ENCODE peak calls at places on chromosomes 1 and 21, in six cellular contexts. One of them, this sample, is unnamed.

GRCh38 chr1:244165701-244166100 is 114.6 kb downstream of the ZBTB18 start:
- DNase-seq in cardiac muscle cell: no peak
- DNase-seq in heart left ventricle: no peak
- DNase-seq in lower leg skin: no peak
- DNase-seq in right lobe of liver: no peak
- DNase-seq in activated CD8-positive, alpha-beta T cell treated with anti-CD3 and anti-CD28 coated beads for 36 hours: no peak
- DNase-seq in this sample: no peak

GRCh38 chr1:236888126-236888525 is 93.0 kb downstream of the MTR start:
- DNase-seq in cardiac muscle cell: no peak
- DNase-seq in heart left ventricle: no peak
- DNase-seq in lower leg skin: no peak
- DNase-seq in right lobe of liver: no peak
- DNase-seq in activated CD8-positive, alpha-beta T cell treated with anti-CD3 and anti-CD28 coated beads for 36 hours: no peak
- DNase-seq in this sample: no peak

GRCh38 chr1:41431490-41432350 is 52.8 kb downstream of the EDN2 start:
- DNase-seq in cardiac muscle cell: peak
- DNase-seq in heart left ventricle: no peak
- DNase-seq in lower leg skin: peak
- DNase-seq in right lobe of liver: no peak
- DNase-seq in activated CD8-positive, alpha-beta T cell treated with anti-CD3 and anti-CD28 coated beads for 36 hours: no peak
- DNase-seq in this sample: no peak

GRCh38 chr1:43625063-43625780 is 24.7 kb upstream of the KDM4A start:
- DNase-seq in cardiac muscle cell: no peak
- DNase-seq in heart left ventricle: no peak
- DNase-seq in lower leg skin: no peak
- DNase-seq in right lobe of liver: no peak
- DNase-seq in activated CD8-positive, alpha-beta T cell treated with anti-CD3 and anti-CD28 coated beads for 36 hours: no peak
- DNase-seq in this sample: no peak

GRCh38 chr1:187338762-187339412 is 510.1 kb downstream of the PLA2G4A start:
- DNase-seq in cardiac muscle cell: no peak
- DNase-seq in heart left ventricle: no peak
- DNase-seq in lower leg skin: no peak
- DNase-seq in right lobe of liver: no peak
- DNase-seq in activated CD8-positive, alpha-beta T cell treated with anti-CD3 and anti-CD28 coated beads for 36 hours: no peak
- DNase-seq in this sample: no peak

GRCh38 chr1:1236176-1236763 is 4.2 kb downstream of the B3GALT6 start:
- DNase-seq in cardiac muscle cell: no peak
- DNase-seq in heart left ventricle: no peak
- DNase-seq in lower leg skin: no peak
- DNase-seq in right lobe of liver: no peak
- DNase-seq in activated CD8-positive, alpha-beta T cell treated with anti-CD3 and anti-CD28 coated beads for 36 hours: no peak
- DNase-seq in this sample: no peak

GRCh38 chr1:10459185-10459584 is 9.4 kb downstream of the CORT start:
- DNase-seq in cardiac muscle cell: peak
- DNase-seq in heart left ventricle: no peak
- DNase-seq in lower leg skin: no peak
- DNase-seq in right lobe of liver: no peak
- DNase-seq in activated CD8-positive, alpha-beta T cell treated with anti-CD3 and anti-CD28 coated beads for 36 hours: no peak
- DNase-seq in this sample: peak

GRCh38 chr21:38853421-38853919 is 47.7 kb downstream of the ETS2 start:
- DNase-seq in cardiac muscle cell: peak
- DNase-seq in heart left ventricle: no peak
- DNase-seq in lower leg skin: no peak
- DNase-seq in right lobe of liver: peak
- DNase-seq in activated CD8-positive, alpha-beta T cell treated with anti-CD3 and anti-CD28 coated beads for 36 hours: no peak
- DNase-seq in this sample: peak

GRCh38 chr1:65985393-65986066 is 192.8 kb downstream of the PDE4B start:
- DNase-seq in cardiac muscle cell: no peak
- DNase-seq in heart left ventricle: no peak
- DNase-seq in lower leg skin: no peak
- DNase-seq in right lobe of liver: no peak
- DNase-seq in activated CD8-positive, alpha-beta T cell treated with anti-CD3 and anti-CD28 coated beads for 36 hours: no peak
- DNase-seq in this sample: no peak

GRCh38 chr1:107499139-107499744 is 358.4 kb downstream of the NTNG1 start:
- DNase-seq in cardiac muscle cell: no peak
- DNase-seq in heart left ventricle: no peak
- DNase-seq in lower leg skin: no peak
- DNase-seq in right lobe of liver: no peak
- DNase-seq in activated CD8-positive, alpha-beta T cell treated with anti-CD3 and anti-CD28 coated beads for 36 hours: no peak
- DNase-seq in this sample: no peak

GRCh38 chr1:154423303-154423987 is 18.3 kb downstream of the IL6R start:
- DNase-seq in cardiac muscle cell: peak
- DNase-seq in heart left ventricle: no peak
- DNase-seq in lower leg skin: no peak
- DNase-seq in right lobe of liver: peak
- DNase-seq in activated CD8-positive, alpha-beta T cell treated with anti-CD3 and anti-CD28 coated beads for 36 hours: peak
- DNase-seq in this sample: peak

GRCh38 chr1:204461331-204462228 is 33.0 kb downstream of the PIK3C2B start:
- DNase-seq in cardiac muscle cell: peak
- DNase-seq in heart left ventricle: no peak
- DNase-seq in lower leg skin: no peak
- DNase-seq in right lobe of liver: no peak
- DNase-seq in activated CD8-positive, alpha-beta T cell treated with anti-CD3 and anti-CD28 coated beads for 36 hours: peak
- DNase-seq in this sample: no peak

GRCh38 chr21:23686737-23687136 is 1920.5 kb downstream of the MRPL39 start:
- DNase-seq in cardiac muscle cell: no peak
- DNase-seq in heart left ventricle: no peak
- DNase-seq in lower leg skin: no peak
- DNase-seq in right lobe of liver: no peak
- DNase-seq in activated CD8-positive, alpha-beta T cell treated with anti-CD3 and anti-CD28 coated beads for 36 hours: no peak
- DNase-seq in this sample: no peak

GRCh38 chr1:104073463-104073902 is 323.8 kb downstream of the AMY1C start:
- DNase-seq in cardiac muscle cell: peak
- DNase-seq in heart left ventricle: no peak
- DNase-seq in lower leg skin: no peak
- DNase-seq in right lobe of liver: peak
- DNase-seq in activated CD8-positive, alpha-beta T cell treated with anti-CD3 and anti-CD28 coated beads for 36 hours: no peak
- DNase-seq in this sample: no peak

GRCh38 chr1:112040891-112041740 is 51.6 kb upstream of the KCND3 start:
- DNase-seq in cardiac muscle cell: no peak
- DNase-seq in heart left ventricle: no peak
- DNase-seq in lower leg skin: no peak
- DNase-seq in right lobe of liver: no peak
- DNase-seq in activated CD8-positive, alpha-beta T cell treated with anti-CD3 and anti-CD28 coated beads for 36 hours: no peak
- DNase-seq in this sample: no peak

GRCh38 chr1:159775716-159776115 is 5.0 kb upstream of the DUSP23 start:
- DNase-seq in cardiac muscle cell: peak
- DNase-seq in heart left ventricle: no peak
- DNase-seq in lower leg skin: no peak
- DNase-seq in right lobe of liver: no peak
- DNase-seq in activated CD8-positive, alpha-beta T cell treated with anti-CD3 and anti-CD28 coated beads for 36 hours: no peak
- DNase-seq in this sample: no peak

GRCh38 chr1:114032271-114033218 is 53.3 kb downstream of the OLFML3 start:
- DNase-seq in cardiac muscle cell: peak
- DNase-seq in heart left ventricle: no peak
- DNase-seq in lower leg skin: no peak
- DNase-seq in right lobe of liver: no peak
- DNase-seq in activated CD8-positive, alpha-beta T cell treated with anti-CD3 and anti-CD28 coated beads for 36 hours: no peak
- DNase-seq in this sample: peak

GRCh38 chr1:240499012-240499411 is 112.9 kb downstream of the GREM2 start:
- DNase-seq in cardiac muscle cell: peak
- DNase-seq in heart left ventricle: no peak
- DNase-seq in lower leg skin: no peak
- DNase-seq in right lobe of liver: no peak
- DNase-seq in activated CD8-positive, alpha-beta T cell treated with anti-CD3 and anti-CD28 coated beads for 36 hours: no peak
- DNase-seq in this sample: peak

GRCh38 chr1:50419192-50419906 is 3.9 kb downstream of the DMRTA2 start:
- DNase-seq in cardiac muscle cell: no peak
- DNase-seq in heart left ventricle: peak
- DNase-seq in lower leg skin: no peak
- DNase-seq in right lobe of liver: no peak
- DNase-seq in activated CD8-positive, alpha-beta T cell treated with anti-CD3 and anti-CD28 coated beads for 36 hours: no peak
- DNase-seq in this sample: no peak

GRCh38 chr1:119549719-119550141 is 42.7 kb downstream of the HSD3B1 start:
- DNase-seq in cardiac muscle cell: peak
- DNase-seq in heart left ventricle: peak
- DNase-seq in lower leg skin: no peak
- DNase-seq in right lobe of liver: no peak
- DNase-seq in activated CD8-positive, alpha-beta T cell treated with anti-CD3 and anti-CD28 coated beads for 36 hours: peak
- DNase-seq in this sample: peak

GRCh38 chr1:45200906-45201500 is 5.4 kb downstream of the ZSWIM5 start:
- DNase-seq in cardiac muscle cell: no peak
- DNase-seq in heart left ventricle: no peak
- DNase-seq in lower leg skin: no peak
- DNase-seq in right lobe of liver: no peak
- DNase-seq in activated CD8-positive, alpha-beta T cell treated with anti-CD3 and anti-CD28 coated beads for 36 hours: no peak
- DNase-seq in this sample: no peak

GRCh38 chr1:170805957-170806662 is 129.2 kb upstream of the MROH9 start:
- DNase-seq in cardiac muscle cell: peak
- DNase-seq in heart left ventricle: no peak
- DNase-seq in lower leg skin: no peak
- DNase-seq in right lobe of liver: no peak
- DNase-seq in activated CD8-positive, alpha-beta T cell treated with anti-CD3 and anti-CD28 coated beads for 36 hours: no peak
- DNase-seq in this sample: no peak

GRCh38 chr1:63448741-63449140 is 74.3 kb downstream of the ITGB3BP start:
- DNase-seq in cardiac muscle cell: peak
- DNase-seq in heart left ventricle: no peak
- DNase-seq in lower leg skin: no peak
- DNase-seq in right lobe of liver: no peak
- DNase-seq in activated CD8-positive, alpha-beta T cell treated with anti-CD3 and anti-CD28 coated beads for 36 hours: no peak
- DNase-seq in this sample: peak

GRCh38 chr1:245341738-245342137 is 187.0 kb downstream of the KIF26B start:
- DNase-seq in cardiac muscle cell: no peak
- DNase-seq in heart left ventricle: no peak
- DNase-seq in lower leg skin: no peak
- DNase-seq in right lobe of liver: no peak
- DNase-seq in activated CD8-positive, alpha-beta T cell treated with anti-CD3 and anti-CD28 coated beads for 36 hours: no peak
- DNase-seq in this sample: no peak

GRCh38 chr1:117860906-117861610 is 68.4 kb downstream of the GDAP2 start:
- DNase-seq in cardiac muscle cell: peak
- DNase-seq in heart left ventricle: no peak
- DNase-seq in lower leg skin: no peak
- DNase-seq in right lobe of liver: no peak
- DNase-seq in activated CD8-positive, alpha-beta T cell treated with anti-CD3 and anti-CD28 coated beads for 36 hours: no peak
- DNase-seq in this sample: peak

GRCh38 chr1:180268556-180269044 is 38.5 kb downstream of the LHX4 start:
- DNase-seq in cardiac muscle cell: no peak
- DNase-seq in heart left ventricle: no peak
- DNase-seq in lower leg skin: peak
- DNase-seq in right lobe of liver: no peak
- DNase-seq in activated CD8-positive, alpha-beta T cell treated with anti-CD3 and anti-CD28 coated beads for 36 hours: no peak
- DNase-seq in this sample: no peak

GRCh38 chr1:1788136-1788535 is 9.9 kb upstream of the NADK start:
- DNase-seq in cardiac muscle cell: no peak
- DNase-seq in heart left ventricle: no peak
- DNase-seq in lower leg skin: no peak
- DNase-seq in right lobe of liver: no peak
- DNase-seq in activated CD8-positive, alpha-beta T cell treated with anti-CD3 and anti-CD28 coated beads for 36 hours: no peak
- DNase-seq in this sample: no peak

DNA sequence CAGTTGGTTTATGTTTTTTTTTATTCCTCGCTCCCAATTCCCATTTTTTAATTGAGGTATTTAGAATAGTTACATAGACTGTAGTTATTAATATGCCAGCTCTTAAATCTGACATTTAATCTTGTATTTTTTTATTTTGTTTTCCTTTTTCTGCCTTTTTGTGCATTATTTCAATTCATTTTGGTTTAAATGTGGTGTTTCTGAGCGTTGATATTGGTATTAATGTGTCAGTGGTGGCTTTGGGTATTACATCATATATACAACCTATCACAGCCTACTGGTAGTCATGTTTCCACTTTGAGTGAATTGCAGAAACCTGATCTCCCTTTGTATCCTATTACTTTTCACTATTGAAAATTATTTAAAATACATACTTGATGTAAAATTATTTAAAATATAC is 1027.3 kb downstream of the KCNT2 start:
- DNase-seq in cardiac muscle cell: no peak
- DNase-seq in heart left ventricle: no peak
- DNase-seq in lower leg skin: no peak
- DNase-seq in right lobe of liver: no peak
- DNase-seq in activated CD8-positive, alpha-beta T cell treated with anti-CD3 and anti-CD28 coated beads for 36 hours: no peak
- DNase-seq in this sample: no peak
- TF ChIP-seq CTCF in cardiac muscle cell: no peak
- TF ChIP-seq CTCF in heart left ventricle: no peak
- TF ChIP-seq CTCF in lower leg skin: no peak
- TF ChIP-seq CTCF in right lobe of liver: no peak
- TF ChIP-seq CTCF in activated CD8-positive, alpha-beta T cell treated with anti-CD3 and anti-CD28 coated beads for 36 hours: no peak
- TF ChIP-seq CTCF in this sample: peak

GRCh38 chr1:209993061-209993830 is 55.2 kb downstream of the SYT14 start:
- DNase-seq in cardiac muscle cell: peak
- DNase-seq in heart left ventricle: no peak
- DNase-seq in lower leg skin: no peak
- DNase-seq in right lobe of liver: peak
- DNase-seq in activated CD8-positive, alpha-beta T cell treated with anti-CD3 and anti-CD28 coated beads for 36 hours: no peak
- DNase-seq in this sample: no peak

GRCh38 chr1:209983953-209984352 is 45.9 kb downstream of the SYT14 start:
- DNase-seq in cardiac muscle cell: no peak
- DNase-seq in heart left ventricle: no peak
- DNase-seq in lower leg skin: no peak
- DNase-seq in right lobe of liver: no peak
- DNase-seq in activated CD8-positive, alpha-beta T cell treated with anti-CD3 and anti-CD28 coated beads for 36 hours: no peak
- DNase-seq in this sample: no peak

GRCh38 chr1:209988706-209989105 is 50.7 kb downstream of the SYT14 start:
- DNase-seq in cardiac muscle cell: no peak
- DNase-seq in heart left ventricle: no peak
- DNase-seq in lower leg skin: no peak
- DNase-seq in right lobe of liver: no peak
- DNase-seq in activated CD8-positive, alpha-beta T cell treated with anti-CD3 and anti-CD28 coated beads for 36 hours: no peak
- DNase-seq in this sample: no peak

GRCh38 chr1:209985002-209985401 is 47.0 kb downstream of the SYT14 start:
- DNase-seq in cardiac muscle cell: no peak
- DNase-seq in heart left ventricle: no peak
- DNase-seq in lower leg skin: no peak
- DNase-seq in right lobe of liver: no peak
- DNase-seq in activated CD8-positive, alpha-beta T cell treated with anti-CD3 and anti-CD28 coated beads for 36 hours: no peak
- DNase-seq in this sample: no peak

GRCh38 chr1:209989525-209989924 is 51.5 kb downstream of the SYT14 start:
- DNase-seq in cardiac muscle cell: peak
- DNase-seq in heart left ventricle: no peak
- DNase-seq in lower leg skin: no peak
- DNase-seq in right lobe of liver: no peak
- DNase-seq in activated CD8-positive, alpha-beta T cell treated with anti-CD3 and anti-CD28 coated beads for 36 hours: no peak
- DNase-seq in this sample: peak
- TF ChIP-seq CTCF in cardiac muscle cell: peak
- TF ChIP-seq CTCF in heart left ventricle: peak
- TF ChIP-seq CTCF in lower leg skin: no peak
- TF ChIP-seq CTCF in right lobe of liver: peak
- TF ChIP-seq CTCF in activated CD8-positive, alpha-beta T cell treated with anti-CD3 and anti-CD28 coated beads for 36 hours: peak
- TF ChIP-seq CTCF in this sample: peak

GRCh38 chr1:52359676-52360594 is 6.1 kb downstream of the CC2D1B start:
- DNase-seq in cardiac muscle cell: no peak
- DNase-seq in heart left ventricle: no peak
- DNase-seq in lower leg skin: peak
- DNase-seq in right lobe of liver: no peak
- DNase-seq in activated CD8-positive, alpha-beta T cell treated with anti-CD3 and anti-CD28 coated beads for 36 hours: no peak
- DNase-seq in this sample: no peak
- TF ChIP-seq CTCF in cardiac muscle cell: no peak
- TF ChIP-seq CTCF in heart left ventricle: no peak
- TF ChIP-seq CTCF in lower leg skin: no peak
- TF ChIP-seq CTCF in right lobe of liver: no peak
- TF ChIP-seq CTCF in activated CD8-positive, alpha-beta T cell treated with anti-CD3 and anti-CD28 coated beads for 36 hours: no peak
- TF ChIP-seq CTCF in this sample: no peak

GRCh38 chr1:198756470-198756869 is 117.6 kb downstream of the PTPRC start:
- DNase-seq in cardiac muscle cell: peak
- DNase-seq in heart left ventricle: no peak
- DNase-seq in lower leg skin: no peak
- DNase-seq in right lobe of liver: no peak
- DNase-seq in activated CD8-positive, alpha-beta T cell treated with anti-CD3 and anti-CD28 coated beads for 36 hours: no peak
- DNase-seq in this sample: peak
- TF ChIP-seq CTCF in cardiac muscle cell: peak
- TF ChIP-seq CTCF in heart left ventricle: peak
- TF ChIP-seq CTCF in lower leg skin: no peak
- TF ChIP-seq CTCF in right lobe of liver: peak
- TF ChIP-seq CTCF in activated CD8-positive, alpha-beta T cell treated with anti-CD3 and anti-CD28 coated beads for 36 hours: no peak
- TF ChIP-seq CTCF in this sample: peak